ENCODE peak calls at places on chromosomes 16 and 17, in nine cellular contexts. O is cardiac muscle cell, H is WTC11, A is pancreas, C is adrenal gland, Q is astrocyte of the cerebellum, T is neural crest cell, Z is choroid plexus epithelial cell, U is nephron progenitor cell. B is an unnamed sample.

GRCh38 chr17:55769625-55770000 is 18.8 kb downstream of the PCTP start:
- DNase-seq in A (no peak), Z (peak; percentile 78), O (peak; percentile 83), C (peak; percentile 46), T (no peak), H (no peak), Q (no peak), U (no peak), B (no peak)

GRCh38 chr17:4329838-4330237 is 36.6 kb downstream of the UBE2G1 start:
- DNase-seq in C (no peak), Q (peak; percentile 83), U (no peak), T (no peak), O (peak; percentile 83), H (no peak), A (no peak), Z (peak; percentile 80), B (no peak)

GRCh38 chr17:5840811-5841446 is 229.2 kb upstream of the WSCD1 start:
- DNase-seq in U (no peak), Q (no peak), O (no peak), C (no peak), H (no peak), T (no peak), A (no peak), Z (no peak), B (no peak)

GRCh38 chr17:62627904-62628603 is 584 bp downstream of the MRC2 start:
- DNase-seq in Q (no peak), O (peak; percentile 85), A (no peak), T (no peak), Z (peak; percentile 78), H (no peak), C (no peak), U (peak; percentile 62), B (no peak)

GRCh38 chr17:13940858-13941665 is 128.2 kb upstream of the COX10 start:
- DNase-seq in Q (no peak), T (no peak), H (no peak), Z (no peak), C (no peak), A (no peak), U (no peak), O (no peak), B (no peak)

GRCh38 chr16:21599994-21600773 is 807 bp downstream of the METTL9 start:
- DNase-seq in A (peak; percentile 68), O (peak; percentile 48), T (no peak), Z (peak; percentile 49), C (no peak), U (no peak), H (no peak), Q (no peak), B (no peak)

GRCh38 chr17:41678907-41679739 is 9.6 kb upstream of the EIF1 start:
- DNase-seq in U (no peak), A (no peak), T (no peak), Z (peak; percentile 35), C (no peak), H (no peak), O (peak; percentile 66), Q (no peak), B (no peak)

GRCh38 chr17:82820278-82821251 is 19.3 kb downstream of the ZNF750 start:
- DNase-seq in H (no peak), A (no peak), T (no peak), Z (no peak), Q (no peak), U (no peak), O (no peak), C (no peak), B (no peak)

GRCh38 chr17:73250851-73251640 is 10.6 kb downstream of the CPSF4L start:
- DNase-seq in C (no peak), U (no peak), T (no peak), Q (no peak), A (no peak), O (no peak), Z (no peak), H (no peak), B (no peak)

GRCh38 chr17:73248532-73248931 is 13.1 kb downstream of the CPSF4L start:
- DNase-seq in H (no peak), A (no peak), C (no peak), O (no peak), U (no peak), Z (no peak), Q (no peak), T (no peak), B (no peak)

GRCh38 chr17:73249700-73250099 is 12.0 kb downstream of the CPSF4L start:
- DNase-seq in H (no peak), Q (no peak), A (no peak), Z (no peak), T (no peak), U (no peak), O (no peak), C (no peak), B (no peak)

GRCh38 chr17:73251871-73252270 is 9.8 kb downstream of the CPSF4L start:
- DNase-seq in H (no peak), Q (no peak), O (no peak), Z (no peak), U (no peak), A (no peak), C (no peak), T (no peak), B (no peak)

DNA sequence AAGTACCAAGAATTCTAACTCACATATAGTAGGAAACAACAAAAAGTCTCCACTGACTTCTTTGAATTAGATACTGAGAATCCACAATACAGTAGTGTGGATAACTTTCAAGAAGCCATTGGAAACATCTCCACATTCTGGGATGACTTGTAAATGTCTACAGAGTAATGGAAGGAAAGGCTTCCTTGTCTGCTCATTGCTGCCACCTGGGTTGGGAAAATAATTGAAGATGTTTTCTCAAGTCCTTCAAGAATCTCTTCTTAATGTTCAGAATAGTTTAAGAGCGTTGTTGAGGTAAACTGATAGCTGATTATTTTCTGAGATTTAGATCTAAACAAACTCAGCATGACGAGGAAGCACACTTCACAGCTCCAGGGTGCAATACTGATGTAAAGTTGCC is 14.0 kb downstream of the CPSF4L start:
- DNase-seq in H (no peak), A (no peak), U (no peak), Q (no peak), O (peak; percentile 32), T (no peak), Z (peak; percentile 59), C (no peak), B (no peak)
- TF ChIP-seq CTCF in H (no peak), A (no peak), U (no peak), Q (peak; percentile 26), O (no peak), T (no peak), Z (peak; percentile 55), C (no peak), B (no peak)

GRCh38 chr17:7561028-7561575 is 617 bp upstream of the SENP3 start:
- DNase-seq in C (peak; percentile 92), O (peak; percentile 89), T (peak; percentile 84), Z (peak; percentile 89), A (peak; percentile 97), U (peak; percentile 91), Q (peak; percentile 61), H (peak; percentile 93), B (peak; percentile 90)
- TF ChIP-seq CTCF in C (peak; percentile 96), O (peak; percentile 69), T (peak; percentile 78), Z (peak; percentile 89), A (peak; percentile 64), U (peak; percentile 56), Q (peak; percentile 72), H (peak; percentile 46), B (peak; percentile 41)

GRCh38 chr16:53489754-53490153 is 13.3 kb downstream of the AKTIP start:
- DNase-seq in Q (no peak), H (no peak), C (no peak), T (no peak), Z (no peak), A (no peak), U (no peak), O (no peak), B (no peak)

GRCh38 chr16:53492499-53492898 is 10.5 kb downstream of the AKTIP start:
- DNase-seq in U (no peak), Q (no peak), A (no peak), T (no peak), Z (no peak), H (no peak), C (no peak), O (no peak), B (no peak)

GRCh38 chr16:53498984-53499383 is 4.0 kb downstream of the AKTIP start:
- DNase-seq in U (no peak), H (no peak), C (no peak), Z (no peak), O (no peak), T (no peak), Q (no peak), A (no peak), B (no peak)

DNA sequence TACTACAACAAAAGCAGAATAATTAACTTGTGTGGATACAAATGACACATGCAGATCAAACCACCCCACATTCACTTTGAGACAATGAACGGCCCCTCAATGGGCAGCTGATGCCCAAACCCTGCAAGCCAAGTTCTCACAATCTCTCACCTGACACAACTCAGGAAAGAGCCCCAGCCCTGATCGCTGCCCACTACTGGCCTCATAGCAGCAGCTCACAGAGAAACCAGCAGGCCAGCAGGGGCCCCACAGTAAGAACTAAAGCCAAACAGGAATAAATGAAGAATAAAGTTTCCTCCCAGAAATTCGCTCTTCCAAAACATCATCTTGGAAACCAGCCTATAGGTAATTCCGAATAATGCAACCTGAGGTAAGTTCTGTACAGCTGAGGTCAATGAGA is 7.7 kb downstream of the AKTIP start:
- DNase-seq in Z (no peak), O (no peak), Q (no peak), A (no peak), T (no peak), C (no peak), H (peak; percentile 29), U (no peak), B (no peak)
- TF ChIP-seq CTCF in Z (peak; percentile 34), O (no peak), Q (peak; percentile 15), A (no peak), T (no peak), C (no peak), H (no peak), U (no peak), B (no peak)

GRCh38 chr16:50717109-50717893 is 23.9 kb downstream of the NOD2 start:
- DNase-seq in U (no peak), Q (no peak), H (no peak), Z (no peak), A (no peak), O (no peak), C (no peak), T (no peak), B (no peak)

GRCh38 chr16:50718061-50718760 is 23.7 kb upstream of the CYLD start:
- DNase-seq in Z (peak; percentile 53), Q (no peak), H (no peak), C (no peak), T (no peak), O (peak; percentile 85), A (no peak), U (no peak), B (no peak)

GRCh38 chr16:50721549-50722409 is 20.1 kb upstream of the CYLD start:
- DNase-seq in Q (no peak), A (no peak), H (no peak), C (no peak), U (no peak), Z (no peak), T (no peak), O (no peak), B (no peak)

GRCh38 chr16:50718761-50719400 is 23.0 kb upstream of the CYLD start:
- DNase-seq in A (no peak), C (no peak), U (no peak), Z (no peak), Q (no peak), H (no peak), T (no peak), O (no peak), B (no peak)

DNA sequence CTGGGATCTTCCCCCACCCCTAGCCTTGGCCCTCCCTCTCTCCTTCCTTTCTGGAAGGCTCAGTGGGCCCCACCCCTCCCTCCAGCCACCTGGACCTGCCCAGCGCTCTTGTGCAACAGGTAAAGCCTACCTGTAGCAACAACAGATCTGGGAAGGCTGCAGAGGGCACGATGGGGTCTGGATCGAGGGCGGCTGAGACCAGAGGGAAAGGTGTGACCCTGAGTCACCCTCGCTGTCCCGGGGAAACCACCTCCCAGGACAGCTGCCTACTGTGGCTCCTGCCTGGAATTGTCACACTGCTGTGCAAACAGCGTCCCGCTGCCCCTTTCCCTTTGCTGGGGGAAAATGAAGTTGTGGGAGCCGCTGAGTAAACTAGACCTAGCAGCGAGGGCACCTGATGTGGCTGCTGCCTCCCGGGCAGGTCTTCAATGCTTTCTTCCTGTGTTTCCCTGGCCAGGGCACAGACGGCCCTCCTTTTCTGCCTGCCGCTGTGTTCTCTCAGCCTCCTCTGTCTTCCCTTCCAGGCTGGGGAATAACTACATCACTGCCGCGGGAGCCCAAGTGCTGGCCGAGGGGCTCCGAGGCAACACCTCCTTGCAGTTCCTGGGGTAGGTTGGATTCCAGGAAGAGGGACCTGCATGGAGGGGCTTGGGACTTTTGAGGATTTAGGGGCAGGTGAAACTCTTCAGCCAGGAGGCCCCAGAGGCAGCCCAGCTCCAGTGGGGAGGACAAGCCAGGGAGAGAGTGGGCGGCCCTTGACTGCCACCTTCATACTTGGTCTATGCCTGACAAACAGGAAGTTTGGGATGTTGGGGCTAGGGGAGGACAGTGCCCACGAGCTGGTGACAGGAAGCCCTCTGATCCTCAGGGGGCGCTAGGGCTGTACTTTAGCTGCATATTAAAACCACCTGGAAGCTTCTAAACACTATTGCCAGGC is 22.2 kb upstream of the CYLD start:
- DNase-seq in Z (no peak), H (peak; percentile 29), C (no peak), T (no peak), O (no peak), A (no peak), Q (no peak), U (no peak), B (no peak)
- TF ChIP-seq CTCF in Z (no peak), H (peak; percentile 15), C (no peak), T (no peak), O (no peak), A (no peak), Q (no peak), U (no peak), B (no peak)